ENCODE peak calls at places on chromosomes 6 and 20, in eight cellular contexts. A, D, L, N, B, H, Y and K are unnamed samples.

GRCh38 chr6:157715766-157716171 is 107.3 kb upstream of the SNX9 start:
- DNase-seq in A (no peak), Y (peak), B (no peak), N (no peak), L (no peak), D (no peak), H (peak), K (no peak)

GRCh38 chr6:129432738-129433137 is 277.2 kb downstream of the ARHGAP18 start:
- DNase-seq in B (no peak), D (no peak), A (no peak), L (peak), H (no peak), Y (no peak), N (no peak), K (no peak)

GRCh38 chr6:20159781-20160540 is 52.3 kb downstream of the MBOAT1 start:
- DNase-seq in B (no peak), H (peak), N (no peak), L (no peak), D (no peak), Y (no peak), A (no peak), K (no peak)

GRCh38 chr6:33846226-33846625 is 42.4 kb upstream of the MLN start:
- DNase-seq in N (no peak), Y (no peak), D (no peak), L (peak), H (no peak), A (no peak), B (no peak), K (no peak)

GRCh38 chr20:32535953-32536823 is 48.9 kb downstream of the NOL4L start:
- DNase-seq in N (no peak), H (no peak), A (no peak), D (peak), Y (no peak), L (peak), B (peak), K (peak)

GRCh38 chr6:34486106-34486740 is 20.3 kb downstream of the PACSIN1 start:
- DNase-seq in Y (no peak), L (no peak), D (no peak), N (no peak), H (no peak), B (no peak), A (peak), K (peak)

GRCh38 chr6:57021086-57021720 is 25.3 kb upstream of the KIAA1586 start:
- DNase-seq in A (no peak), Y (no peak), B (no peak), L (peak), N (no peak), D (peak), H (peak), K (no peak)

GRCh38 chr6:125004198-125004597 is 42.0 kb downstream of the RNF217 start:
- DNase-seq in N (no peak), H (no peak), Y (no peak), B (no peak), D (no peak), L (no peak), A (no peak), K (no peak)

GRCh38 chr6:85464722-85465150 is 14.9 kb downstream of the NT5E start:
- DNase-seq in D (no peak), A (peak), B (peak), L (no peak), H (no peak), Y (peak), N (no peak), K (no peak)

GRCh38 chr20:32527447-32528055 is 57.6 kb downstream of the NOL4L start:
- DNase-seq in L (no peak), H (no peak), Y (no peak), D (no peak), A (no peak), B (no peak), N (no peak), K (no peak)